ENCODE peak calls at places on chromosomes 7 and 10, in five cellular contexts. I, R, E, V and Z are unnamed samples.

GRCh38 chr10:113872139-113873030 is 17.9 kb downstream of the NHLRC2 start:
- DNase-seq in R (no peak), E (no peak), I (no peak), V (no peak), Z (no peak)

GRCh38 chr7:142441074-142441403 is 183.2 kb upstream of the PRSS58 start:
- DNase-seq in V (peak; percentile 11), R (no peak), I (no peak), E (no peak), Z (peak; percentile 55)

GRCh38 chr7:144656960-144657359 is 178.9 kb downstream of the TPK1 start:
- DNase-seq in V (peak; percentile 30), E (no peak), R (no peak), I (no peak), Z (no peak)

GRCh38 chr7:15007507-15007906 is 105.0 kb upstream of the DGKB start:
- DNase-seq in R (peak; percentile 1), V (peak; percentile 83), E (no peak), I (peak; percentile 26), Z (no peak)

GRCh38 chr7:1046722-1047679 is 2.7 kb downstream of the GPR146 start:
- DNase-seq in E (no peak), I (no peak), V (no peak), R (peak; percentile 74), Z (peak; percentile 71)

GRCh38 chr7:1229956-1230355 is 2.7 kb upstream of the UNCX start:
- DNase-seq in I (no peak), E (no peak), V (peak; percentile 87), R (no peak), Z (no peak)

GRCh38 chr7:18345641-18346234 is 149.8 kb upstream of the HDAC9 start:
- DNase-seq in I (peak; percentile 73), E (peak; percentile 47), V (peak; percentile 88), R (peak; percentile 21), Z (no peak)

GRCh38 chr7:140484951-140485350 is 5.6 kb upstream of the MKRN1 start:
- DNase-seq in I (no peak), E (no peak), R (no peak), V (peak; percentile 23), Z (no peak)

GRCh38 chr7:143978585-143978984 is 21.5 kb upstream of the OR6B1 start:
- DNase-seq in V (no peak), E (no peak), R (no peak), I (no peak), Z (no peak)

GRCh38 chr10:79050896-79051555 is 17.7 kb upstream of the ZMIZ1 start:
- DNase-seq in R (no peak), V (no peak), I (no peak), E (no peak), Z (no peak)

GRCh38 chr7:34190299-34190698 is 285.0 kb downstream of the BMPER start:
- DNase-seq in I (no peak), R (no peak), V (no peak), E (no peak), Z (no peak)

GRCh38 chr10:43930243-43930642 is 281.6 kb upstream of the ZNF32 start:
- DNase-seq in V (no peak), E (no peak), I (no peak), R (no peak), Z (no peak)

GRCh38 chr7:96088579-96088978 is 233.3 kb downstream of the SLC25A13 start:
- DNase-seq in I (no peak), R (no peak), V (no peak), E (no peak), Z (peak; percentile 88)

GRCh38 chr7:42869131-42870020 is 42.5 kb downstream of the C7orf25 start:
- DNase-seq in R (no peak), V (no peak), I (peak; percentile 55), E (no peak), Z (no peak)

GRCh38 chr10:91185239-91185875 is 35.1 kb upstream of the PCGF5 start:
- DNase-seq in E (no peak), V (no peak), I (peak; percentile 23), R (no peak), Z (peak; percentile 24)

GRCh38 chr7:82665966-82666507 is 222.5 kb upstream of the CACNA2D1 start:
- DNase-seq in R (no peak), I (no peak), V (no peak), E (no peak), Z (no peak)

GRCh38 chr10:129756912-129757861 is 206.9 kb downstream of the EBF3 start:
- DNase-seq in E (no peak), V (no peak), R (no peak), I (no peak), Z (no peak)

GRCh38 chr7:131620673-131621609 is 64.5 kb upstream of the PODXL start:
- DNase-seq in I (no peak), R (no peak), E (no peak), V (peak; percentile 48), Z (no peak)

GRCh38 chr7:38070718-38071117 is 107.3 kb upstream of the STARD3NL start:
- DNase-seq in R (peak; percentile 73), E (no peak), I (peak; percentile 11), V (peak; percentile 81), Z (no peak)

GRCh38 chr10:130022501-130023299 is 58.6 kb upstream of the EBF3 start:
- DNase-seq in V (no peak), R (no peak), E (no peak), I (peak; percentile 3), Z (no peak)

GRCh38 chr10:129761573-129761972 is 202.5 kb downstream of the EBF3 start:
- DNase-seq in R (no peak), I (no peak), V (no peak), E (no peak), Z (no peak)

GRCh38 chr10:97713351-97713827 is at the start of gene MARVELD1:
- DNase-seq in E (no peak), R (peak; percentile 91), I (peak; percentile 86), V (peak; percentile 92), Z (peak; percentile 55)

GRCh38 chr10:126160971-126161630 is 227.2 kb downstream of the ADAM12 start:
- DNase-seq in R (no peak), I (peak; percentile 29), E (no peak), V (peak; percentile 48), Z (no peak)
- TF ChIP-seq CTCF in R (peak; percentile 16), I (peak; percentile 41), E (peak; percentile 40), V (peak; percentile 79), Z (no peak)

GRCh38 chr10:17387861-17388503 is 66.4 kb downstream of the ST8SIA6 start:
- DNase-seq in V (peak; percentile 18), I (peak; percentile 52), R (peak; percentile 27), E (no peak), Z (peak; percentile 48)
- H3K9me2 ChIP-seq in V (no peaks in the 10 kb centered on the region), I (no peaks in the 10 kb centered on the region), R (no peaks in the 10 kb centered on the region), E (no peaks in the 10 kb centered on the region), Z (no peaks in the 10 kb centered on the region)

GRCh38 chr10:95907454-95908253 is at the start of gene CC2D2B:
- DNase-seq in E (peak; percentile 27), R (peak; percentile 94), V (peak; percentile 92), I (peak; percentile 92), Z (peak; percentile 49)
- TF ChIP-seq CTCF in E (peak; percentile 10), R (peak; percentile 29), V (no peak), I (peak; percentile 31), Z (no peak)

DNA sequence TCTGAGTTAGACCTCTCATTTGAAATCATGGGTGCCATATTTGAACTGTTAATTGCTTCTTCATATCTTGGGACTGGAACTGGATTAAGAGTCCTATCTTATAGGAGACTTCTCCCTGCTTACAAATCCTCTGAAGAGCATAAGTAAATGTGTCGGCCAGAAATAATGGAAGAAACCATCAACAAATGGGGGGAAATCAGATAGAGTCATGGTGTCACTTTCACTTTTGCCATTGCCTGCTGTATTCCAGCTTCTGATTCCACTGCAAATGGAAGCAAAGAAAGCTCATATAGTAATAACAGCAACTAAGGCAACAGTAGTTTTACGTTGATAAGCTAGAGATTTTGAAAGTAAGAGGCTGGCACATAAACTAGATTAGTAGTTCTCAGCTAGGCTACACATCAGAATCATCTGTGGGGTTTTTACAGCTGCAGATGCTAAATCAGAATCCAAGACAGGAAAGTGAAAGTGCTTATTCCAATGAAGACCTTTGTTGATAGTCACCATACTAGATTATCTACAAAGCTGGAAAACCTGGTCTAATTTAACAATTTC is 12.3 kb upstream of the CRPPA start:
- DNase-seq in R (no peak), I (no peak), V (no peak), E (no peak), Z (no peak)
- H3K9me2 ChIP-seq in R (no peaks in the 10 kb centered on the region), I (no peaks in the 10 kb centered on the region), V (no peaks in the 10 kb centered on the region), E (no peaks in the 10 kb centered on the region), Z (no peaks in the 10 kb centered on the region)

DNA sequence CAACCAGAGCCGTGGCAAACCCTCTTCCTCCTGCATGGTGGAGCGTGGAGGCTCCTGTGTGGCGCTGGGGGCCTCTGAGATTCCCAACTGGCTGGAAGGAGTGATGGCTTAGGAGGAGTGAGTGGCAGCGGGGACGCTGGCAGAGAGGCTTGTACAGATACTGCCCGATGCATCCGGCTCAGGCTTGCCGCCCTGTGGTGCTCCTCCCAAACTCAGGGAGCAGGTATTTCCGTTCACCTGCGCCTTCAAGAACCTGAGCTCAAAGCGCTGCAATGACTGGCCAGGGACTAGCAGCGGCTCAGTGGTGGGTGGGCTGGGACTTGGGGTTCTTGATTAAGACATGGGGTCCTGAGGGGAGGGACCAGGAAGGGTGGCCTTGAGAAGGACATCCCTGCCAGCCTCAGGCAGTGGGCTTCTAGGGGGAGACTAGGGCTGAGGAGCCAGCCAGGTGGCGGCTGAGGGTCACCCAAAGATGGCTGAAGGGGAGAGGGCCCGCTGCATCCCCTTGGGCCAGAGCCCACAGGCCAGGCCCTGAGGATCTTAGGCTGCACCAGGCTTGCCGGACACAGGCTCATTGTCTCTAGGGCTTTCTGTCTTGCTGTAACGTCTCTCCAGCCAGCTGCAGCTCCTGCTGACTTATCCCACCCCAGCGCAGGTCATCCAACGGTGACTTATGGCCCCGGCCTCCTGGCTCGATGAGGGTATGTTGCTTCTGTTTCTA is 3.2 kb downstream of the ZNF775 start:
- DNase-seq in R (no peak), V (no peak), I (no peak), E (no peak), Z (no peak)
- TF ChIP-seq CTCF in R (no peak), V (no peak), I (no peak), E (no peak), Z (no peak)

DNA sequence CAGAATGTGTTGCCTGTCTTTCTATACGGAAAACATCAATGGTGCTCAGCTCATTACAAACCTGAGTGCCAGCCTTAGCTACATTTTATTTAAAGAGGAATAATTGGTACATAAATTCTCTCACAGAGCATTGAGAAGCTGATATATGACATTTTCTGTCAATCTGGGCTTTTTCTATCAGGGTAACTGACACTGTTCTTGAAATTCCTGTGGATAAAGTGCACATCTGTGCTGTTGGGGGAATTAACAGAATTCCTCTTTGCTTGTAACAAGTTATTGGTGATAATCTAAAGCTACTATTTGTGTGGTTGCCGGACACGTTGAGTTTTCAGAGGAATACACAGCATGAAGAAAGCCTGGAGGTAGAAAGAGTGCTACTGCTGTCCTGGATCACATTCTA is 668.6 kb downstream of the SORCS1 start:
- DNase-seq in E (no peak), R (no peak), V (no peak), I (no peak), Z (no peak)
- H3K9me2 ChIP-seq in E (no peaks in the 10 kb centered on the region), R (no peaks in the 10 kb centered on the region), V (no peaks in the 10 kb centered on the region), I (no peaks in the 10 kb centered on the region), Z (no peaks in the 10 kb centered on the region)